ENCODE peak calls at places on chromosomes 16 and 17, in ten cellular contexts. M, L, N, A, S, B, F, J, Y and O are unnamed samples.

GRCh38 chr17:3583456-3583855 is 25.8 kb downstream of the TRPV1 start:
- DNase-seq in M (no peak), L (no peak), N (no peak), A (no peak), S (no peak), B (no peak), F (no peak), J (no peak), Y (no peak), O (no peak)

GRCh38 chr17:76353004-76353598 is 615 bp downstream of the PRPSAP1 start:
- DNase-seq in M (peak), L (no peak), N (peak), A (peak), S (no peak), B (no peak), F (no peak), J (peak), Y (peak), O (peak)

GRCh38 chr17:17525956-17526355 is 29.8 kb upstream of the RASD1 start:
- DNase-seq in M (no peak), L (no peak), N (no peak), A (no peak), S (no peak), B (no peak), F (no peak), J (peak), Y (peak), O (no peak)

GRCh38 chr17:80260791-80261158 is at the start of gene RNF213:
- DNase-seq in M (peak), L (peak), N (peak), A (peak), S (peak), B (no peak), F (no peak), J (peak), Y (peak), O (peak)

GRCh38 chr16:55328611-55329569 is 4.9 kb downstream of the IRX6 start:
- DNase-seq in M (no peak), L (no peak), N (no peak), A (peak), S (no peak), B (no peak), F (no peak), J (no peak), Y (no peak), O (no peak)

GRCh38 chr17:70420876-70421445 is 251.6 kb downstream of the KCNJ2 start:
- DNase-seq in M (no peak), L (no peak), N (no peak), A (no peak), S (no peak), B (no peak), F (no peak), J (no peak), Y (no peak), O (no peak)

GRCh38 chr17:36786867-36787266 is 150.4 kb upstream of the LHX1 start:
- DNase-seq in M (no peak), L (no peak), N (no peak), A (no peak), S (no peak), B (no peak), F (no peak), J (no peak), Y (no peak), O (no peak)

GRCh38 chr17:75131278-75132017 is at the start of gene NT5C:
- DNase-seq in M (peak), L (peak), N (peak), A (peak), S (peak), B (peak), F (peak), J (peak), Y (peak), O (peak)

GRCh38 chr16:30394603-30395154 is 541 bp upstream of the ZNF48 start:
- DNase-seq in M (no peak), L (no peak), N (no peak), A (no peak), S (no peak), B (peak), F (no peak), J (no peak), Y (no peak), O (no peak)

GRCh38 chr17:75695141-75695829 is 26.0 kb upstream of the ITGB4 start:
- DNase-seq in M (no peak), L (no peak), N (no peak), A (no peak), S (no peak), B (peak), F (no peak), J (no peak), Y (no peak), O (no peak)

DNA sequence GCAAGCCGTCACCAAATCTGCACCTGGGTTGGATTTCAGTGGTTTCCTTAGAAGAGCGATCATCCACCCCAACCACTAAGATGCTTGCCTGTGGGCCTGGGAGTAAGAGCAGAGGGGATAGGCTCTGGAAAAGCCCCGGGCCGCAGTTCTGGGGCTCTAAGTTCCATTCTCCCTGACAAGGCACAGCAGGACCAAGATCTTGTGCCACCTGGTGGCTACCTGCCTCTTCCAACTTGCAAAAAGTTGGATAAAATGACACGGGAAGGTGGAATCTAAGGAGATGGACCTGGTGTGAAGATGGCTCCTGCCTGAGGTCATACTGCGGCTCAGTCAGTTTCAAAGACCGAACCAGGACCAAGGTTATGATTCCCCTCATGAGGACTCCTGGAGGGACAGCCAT is 42.3 kb downstream of the ABCC12 start:
- DNase-seq in M (no peak), L (no peak), N (no peak), A (no peak), S (no peak), B (no peak), F (no peak), J (peak), Y (no peak), O (no peak)
- TF ChIP-seq CTCF in M (no peak), L (peak), N (peak), A (no peak), S (no peak), B (no peak), F (no peak), J (no peak), Y (no peak), O (no peak)

GRCh38 chr17:78400581-78401240 is 22.3 kb downstream of the PGS1 start:
- DNase-seq in M (no peak), L (no peak), N (no peak), A (no peak), S (no peak), B (no peak), F (no peak), J (peak), Y (no peak), O (no peak)
- TF ChIP-seq POLR2A in M (no peak), L (no peak), N (no peak), A (no peak), S (no peak), B (no peak), F (no peak), J (no peak), Y (no peak), O (no peak)

DNA sequence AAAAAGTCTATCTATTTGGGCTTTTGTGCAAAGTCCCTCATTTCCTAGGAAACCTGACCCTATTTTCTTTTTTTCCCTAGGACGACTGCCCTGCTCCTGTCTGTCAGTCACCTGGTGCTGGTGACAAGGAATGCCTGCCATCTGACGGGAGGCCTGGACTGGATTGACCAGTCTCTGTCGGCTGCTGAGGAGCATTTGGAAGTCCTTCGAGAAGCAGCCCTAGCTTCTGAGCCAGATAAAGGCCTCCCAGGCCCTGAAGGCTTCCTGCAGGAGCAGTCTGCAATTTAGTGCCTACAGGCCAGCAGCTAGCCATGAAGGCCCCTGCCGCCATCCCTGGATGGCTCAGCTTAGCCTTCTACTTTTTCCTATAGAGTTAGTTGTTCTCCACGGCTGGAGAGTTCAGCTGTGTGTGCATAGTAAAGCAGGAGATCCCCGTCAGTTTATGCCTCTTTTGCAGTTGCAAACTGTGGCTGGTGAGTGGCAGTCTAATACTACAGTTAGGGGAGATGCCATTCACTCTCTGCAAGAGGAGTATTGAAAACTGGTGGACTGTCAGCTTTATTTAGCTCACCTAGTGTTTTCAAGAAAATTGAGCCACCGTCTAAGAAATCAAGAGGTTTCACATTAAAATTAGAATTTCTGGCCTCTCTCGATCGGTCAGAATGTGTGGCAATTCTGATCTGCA is 12.9 kb downstream of the TMEM98 start:
- DNase-seq in M (no peak), L (no peak), N (no peak), A (no peak), S (no peak), B (no peak), F (no peak), J (no peak), Y (no peak), O (no peak)
- TF ChIP-seq CTCF in M (no peak), L (no peak), N (no peak), A (no peak), S (no peak), B (no peak), F (no peak), J (no peak), Y (no peak), O (no peak)

GRCh38 chr17:47957591-47958490 is at the start of gene PRR15L:
- DNase-seq in M (no peak), L (no peak), N (no peak), A (no peak), S (no peak), B (no peak), F (no peak), J (peak), Y (peak), O (no peak)
- TF ChIP-seq POLR2A in M (no peak), L (no peak), N (no peak), A (no peak), S (no peak), B (no peak), F (no peak), J (peak), Y (no peak), O (no peak)

GRCh38 chr16:58252716-58253115 is 42.1 kb downstream of the PRSS54 start:
- DNase-seq in M (no peak), L (no peak), N (no peak), A (no peak), S (no peak), B (no peak), F (no peak), J (no peak), Y (no peak), O (no peak)
- TF ChIP-seq CTCF in M (no peak), L (no peak), N (no peak), A (no peak), S (no peak), B (no peak), F (no peak), J (no peak), Y (no peak), O (no peak)

GRCh38 chr17:67054608-67055007 is 10.3 kb downstream of the CACNG1 start:
- DNase-seq in M (no peak), L (no peak), N (no peak), A (no peak), S (no peak), B (no peak), F (no peak), J (no peak), Y (no peak), O (no peak)
- TF ChIP-seq POLR2A in M (no peak), L (no peak), N (no peak), A (no peak), S (no peak), B (no peak), F (no peak), J (no peak), Y (no peak), O (no peak)